ENCODE peak calls at places on chromosomes 2 and 18, in six cellular contexts. S, B, D, O, F and Y are unnamed samples.

GRCh38 chr2:190382851-190383250 is 25.3 kb upstream of the MFSD6 start:
- DNase-seq in S (peak), B (peak), D (no peak), O (no peak), F (peak), Y (no peak)

GRCh38 chr2:174627216-174627615 is 29.6 kb upstream of the WIPF1 start:
- DNase-seq in S (no peak), B (no peak), D (no peak), O (no peak), F (no peak), Y (no peak)

GRCh38 chr2:165634855-165635254 is 159.2 kb downstream of the GALNT3 start:
- DNase-seq in S (peak), B (no peak), D (peak), O (no peak), F (peak), Y (peak)

GRCh38 chr2:201781583-201782051 is 884 bp upstream of the ALS2 start:
- DNase-seq in S (no peak), B (peak), D (peak), O (no peak), F (no peak), Y (no peak)

GRCh38 chr18:24362757-24363156 is 34.9 kb downstream of the OSBPL1A start:
- DNase-seq in S (no peak), B (no peak), D (no peak), O (no peak), F (no peak), Y (no peak)

GRCh38 chr2:183490930-183491329 is 366.7 kb downstream of the NUP35 start:
- DNase-seq in S (peak), B (no peak), D (peak), O (no peak), F (no peak), Y (no peak)

GRCh38 chr2:239600194-239600593 is 199.4 kb upstream of the HDAC4 start:
- DNase-seq in S (no peak), B (no peak), D (no peak), O (no peak), F (no peak), Y (no peak)

GRCh38 chr2:220163486-220163885 is 536.1 kb downstream of the SLC4A3 start:
- DNase-seq in S (no peak), B (no peak), D (no peak), O (no peak), F (no peak), Y (no peak)

GRCh38 chr2:15762449-15762848 is 170.8 kb downstream of the DDX1 start:
- DNase-seq in S (no peak), B (no peak), D (no peak), O (no peak), F (no peak), Y (no peak)

GRCh38 chr2:38443021-38443541 is 66.0 kb upstream of the ATL2 start:
- DNase-seq in S (no peak), B (no peak), D (peak), O (no peak), F (no peak), Y (no peak)

GRCh38 chr2:12317853-12318426 is 398.8 kb upstream of the TRIB2 start:
- DNase-seq in S (no peak), B (no peak), D (no peak), O (no peak), F (no peak), Y (peak)

GRCh38 chr18:34322365-34323289 is 97.9 kb upstream of the NOL4 start:
- DNase-seq in S (peak), B (no peak), D (peak), O (no peak), F (peak), Y (no peak)

GRCh38 chr2:70111752-70112591 is 24.7 kb downstream of the PCBP1 start:
- DNase-seq in S (peak), B (no peak), D (no peak), O (no peak), F (no peak), Y (no peak)

GRCh38 chr2:156890498-156891148 is 366.9 kb upstream of the GALNT5 start:
- DNase-seq in S (no peak), B (no peak), D (no peak), O (no peak), F (no peak), Y (no peak)

GRCh38 chr2:209334188-209335017 is 89.4 kb upstream of the MAP2 start:
- DNase-seq in S (peak), B (peak), D (peak), O (no peak), F (peak), Y (no peak)

GRCh38 chr18:60466671-60467070 is 94.1 kb upstream of the MC4R start:
- DNase-seq in S (no peak), B (no peak), D (no peak), O (no peak), F (no peak), Y (no peak)

GRCh38 chr2:234363011-234363487 is 133.8 kb downstream of the ARL4C start:
- DNase-seq in S (peak), B (no peak), D (no peak), O (no peak), F (peak), Y (no peak)

GRCh38 chr2:74671479-74671878 is 17.4 kb downstream of the SEMA4F start:
- DNase-seq in S (no peak), B (no peak), D (no peak), O (no peak), F (no peak), Y (peak)

GRCh38 chr2:37232131-37232933 is 874 bp downstream of the NDUFAF7 start:
- DNase-seq in S (no peak), B (no peak), D (no peak), O (no peak), F (no peak), Y (no peak)

GRCh38 chr2:2026252-2026831 is 282.0 kb upstream of the PXDN start:
- DNase-seq in S (no peak), B (no peak), D (no peak), O (no peak), F (no peak), Y (no peak)

GRCh38 chr18:36828630-36829361 is at the start of the genes KIAA1328 and TPGS2:
- DNase-seq in S (peak), B (peak), D (peak), O (peak), F (peak), Y (no peak)